ENCODE peak calls at places on chromosome 15, in nine cellular contexts. J is GM23248, D is OCI-LY7, I is MM.1S, Z is PC-3, A is SK-N-SH, B is GM23338, P is HCT116, T is hepatocyte. R is an unnamed sample. For H3K9me2 and H4K20me1, the result is how much of the 10 kb centered on the place peaks cover.

GRCh38 chr15:98966036-98966787 is 41.4 kb downstream of the PGPEP1L start:
- DNase-seq in J (peak), D (no peak), I (no peak), Z (no peak), A (no peak), B (no peak), P (no peak), T (no peak), R (peak)

GRCh38 chr15:75153084-75153483 is 48.6 kb upstream of the C15orf39 start:
- DNase-seq in J (peak), D (peak), I (no peak), Z (peak), A (peak), B (peak), P (peak), T (no peak), R (peak)

GRCh38 chr15:48233246-48233645 is 27.1 kb downstream of the SLC12A1 start:
- DNase-seq in J (no peak), D (no peak), I (no peak), Z (no peak), A (no peak), B (no peak), P (no peak), T (no peak), R (no peak)

GRCh38 chr15:101498731-101499480 is 9.4 kb upstream of the PCSK6 start:
- DNase-seq in J (no peak), D (no peak), I (no peak), Z (no peak), A (no peak), B (no peak), P (no peak), T (no peak), R (peak)

GRCh38 chr15:81410318-81410753 is 36.3 kb upstream of the TMC3 start:
- DNase-seq in J (peak), D (peak), I (peak), Z (peak), A (peak), B (peak), P (peak), T (peak), R (peak)

GRCh38 chr15:71146597-71146996 is 31.3 kb downstream of the THSD4 start:
- DNase-seq in J (no peak), D (no peak), I (no peak), Z (no peak), A (no peak), B (no peak), P (no peak), T (no peak), R (no peak)

GRCh38 chr15:71312731-71313460 is 197.6 kb downstream of the THSD4 start:
- DNase-seq in J (no peak), D (no peak), I (no peak), Z (no peak), A (no peak), B (no peak), P (no peak), T (no peak), R (no peak)

GRCh38 chr15:42080585-42081462 is 13.5 kb downstream of the PLA2G4D start:
- DNase-seq in J (peak), D (no peak), I (no peak), Z (no peak), A (no peak), B (peak), P (no peak), T (peak), R (no peak)

GRCh38 chr15:85625856-85626255 is 168.9 kb downstream of the KLHL25 start:
- DNase-seq in J (peak), D (no peak), I (peak), Z (no peak), A (no peak), B (no peak), P (no peak), T (no peak), R (no peak)

GRCh38 chr15:57440799-57441198 is 64.5 kb downstream of the CGNL1 start:
- DNase-seq in J (peak), D (no peak), I (peak), Z (no peak), A (no peak), B (no peak), P (no peak), T (peak), R (peak)

GRCh38 chr15:80710635-80711553 is 15.8 kb downstream of the ABHD17C start:
- DNase-seq in J (peak), D (no peak), I (no peak), Z (peak), A (no peak), B (no peak), P (no peak), T (no peak), R (no peak)

GRCh38 chr15:99963976-99964375 is 230.7 kb upstream of the LYSMD4 start:
- DNase-seq in J (no peak), D (no peak), I (no peak), Z (no peak), A (peak), B (no peak), P (no peak), T (no peak), R (no peak)

DNA sequence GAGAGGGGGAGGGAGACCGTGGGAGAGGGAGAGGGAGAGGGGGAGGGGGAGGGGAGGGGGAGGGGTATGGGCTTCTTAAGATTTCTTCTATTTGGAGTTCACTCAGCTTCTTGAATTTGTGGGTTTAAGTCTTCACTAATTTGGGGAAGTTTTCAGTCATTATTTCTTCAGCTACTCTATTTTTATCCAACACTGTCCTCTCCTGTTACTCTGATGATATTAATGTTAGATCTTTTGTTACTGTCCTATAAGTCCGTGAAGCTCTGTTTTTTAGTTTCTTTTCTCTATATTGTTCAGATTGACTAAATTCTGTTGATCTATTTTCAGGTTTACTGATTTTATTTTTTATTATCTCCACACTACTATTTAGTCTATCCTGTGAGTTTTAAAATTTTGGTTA is 351.5 kb upstream of the TPM1 start:
- DNase-seq in J (peak), D (no peak), I (no peak), Z (no peak), A (no peak), B (no peak), P (no peak), T (no peak), R (no peak)
- H3K9me2 ChIP-seq in J (under half), D (under half), I (under half), Z (under half), A (under half), B (under half), P (under half), T (under half), R (under half)

DNA sequence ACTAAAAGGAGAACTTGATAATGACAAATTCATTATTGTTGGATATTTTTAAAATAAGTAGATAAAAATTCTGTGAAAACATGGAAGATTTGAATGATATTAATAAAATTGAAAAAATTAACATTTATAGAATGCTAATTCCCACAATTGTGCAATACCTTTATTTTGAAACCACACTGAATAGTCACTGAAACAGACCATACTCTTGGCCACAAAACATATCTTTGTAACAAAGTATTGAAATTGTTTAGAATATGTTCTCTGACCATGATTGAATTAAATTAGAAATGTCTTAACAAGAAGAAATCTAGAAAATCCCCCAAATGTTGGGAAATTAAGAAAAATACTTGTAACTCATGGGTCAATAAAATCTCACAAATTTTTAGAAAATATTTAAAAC is 49.2 kb downstream of the ARHGAP11B start:
- DNase-seq in J (peak), D (no peak), I (no peak), Z (no peak), A (no peak), B (no peak), P (no peak), T (no peak), R (no peak)
- H3K4me2 ChIP-seq in J (no peak), D (no peak), I (no peak), Z (no peak), A (no peak), B (no peak), P (no peak), T (no peak), R (no peak)

GRCh38 chr15:65877752-65878151 is 8.5 kb downstream of the RAB11A start:
- DNase-seq in J (no peak), D (no peak), I (no peak), Z (no peak), A (no peak), B (no peak), P (no peak), T (no peak), R (no peak)

GRCh38 chr15:65873271-65873670 is 4.0 kb downstream of the RAB11A start:
- DNase-seq in J (no peak), D (no peak), I (no peak), Z (no peak), A (no peak), B (no peak), P (no peak), T (no peak), R (no peak)

GRCh38 chr15:65869954-65870871 is 922 bp downstream of the RAB11A start:
- DNase-seq in J (peak), D (peak), I (no peak), Z (peak), A (peak), B (peak), P (no peak), T (peak), R (peak)

GRCh38 chr15:65870889-65871533 is 1.7 kb downstream of the RAB11A start:
- DNase-seq in J (peak), D (peak), I (no peak), Z (peak), A (peak), B (peak), P (no peak), T (peak), R (peak)

DNA sequence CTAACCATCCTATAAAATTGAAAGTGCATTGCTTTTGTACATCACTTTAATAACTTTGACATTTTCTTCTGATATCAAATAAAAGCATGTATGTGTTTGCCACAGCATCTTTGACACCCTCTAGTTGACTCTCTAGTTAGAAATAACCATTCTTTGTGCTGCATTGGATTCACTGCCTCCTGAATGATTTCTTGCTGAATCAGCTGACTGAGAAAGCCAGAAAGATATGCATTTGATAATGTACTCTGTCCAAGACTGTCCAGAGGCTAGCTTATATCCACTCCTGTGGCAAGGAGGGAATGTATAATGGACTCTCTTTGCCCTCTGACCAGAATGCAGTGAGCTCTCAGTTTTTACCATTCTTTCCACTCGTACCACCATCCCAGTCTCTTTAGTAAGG is 6.2 kb downstream of the RAB11A start:
- DNase-seq in J (no peak), D (no peak), I (no peak), Z (no peak), A (no peak), B (no peak), P (no peak), T (no peak), R (no peak)
- H4K20me1 ChIP-seq in J (under half), D (under half), I (under half), Z (under half), A (half or more), B (under half), P (under half), T (half or more), R (under half)

GRCh38 chr15:69951511-69952209 is 146.1 kb downstream of the TLE3 start:
- DNase-seq in J (peak), D (no peak), I (no peak), Z (peak), A (no peak), B (no peak), P (no peak), T (peak), R (no peak)

GRCh38 chr15:69955240-69955894 is 142.3 kb downstream of the TLE3 start:
- DNase-seq in J (no peak), D (peak), I (no peak), Z (no peak), A (no peak), B (no peak), P (no peak), T (no peak), R (no peak)

GRCh38 chr15:69954726-69955125 is 143.0 kb downstream of the TLE3 start:
- DNase-seq in J (no peak), D (no peak), I (no peak), Z (no peak), A (no peak), B (no peak), P (no peak), T (no peak), R (no peak)

GRCh38 chr15:69952210-69952555 is 145.5 kb downstream of the TLE3 start:
- DNase-seq in J (no peak), D (no peak), I (no peak), Z (no peak), A (no peak), B (no peak), P (no peak), T (no peak), R (no peak)

GRCh38 chr15:69953816-69954215 is 143.9 kb downstream of the TLE3 start:
- DNase-seq in J (no peak), D (no peak), I (no peak), Z (no peak), A (no peak), B (no peak), P (no peak), T (no peak), R (no peak)
- H3K9me2 ChIP-seq in J (under half), D (under half), I (under half), Z (under half), A (under half), B (under half), P (under half), T (under half), R (under half)

GRCh38 chr15:94259121-94259776 is 27.9 kb downstream of the MCTP2 start:
- DNase-seq in J (peak), D (peak), I (no peak), Z (no peak), A (no peak), B (no peak), P (no peak), T (no peak), R (no peak)
- H3K4me2 ChIP-seq in J (no peak), D (peak), I (no peak), Z (no peak), A (no peak), B (no peak), P (no peak), T (no peak), R (no peak)

GRCh38 chr15:40451497-40452158 is 10.9 kb downstream of the BAHD1 start:
- DNase-seq in J (no peak), D (no peak), I (no peak), Z (no peak), A (no peak), B (no peak), P (no peak), T (no peak), R (no peak)
- H4K20me1 ChIP-seq in J (under half), D (under half), I (under half), Z (under half), A (half or more), B (half or more), P (under half), T (half or more), R (under half)

GRCh38 chr15:40245666-40246065 is 6.8 kb downstream of the PAK6 start:
- DNase-seq in J (no peak), D (no peak), I (no peak), Z (no peak), A (no peak), B (no peak), P (no peak), T (no peak), R (no peak)
- H3K9me2 ChIP-seq in J (under half), D (under half), I (under half), Z (under half), A (under half), B (under half), P (under half), T (under half), R (under half)

R was measured in PC-9.